ENCODE peak calls at places on chromosomes 12 and 14, in seven cellular contexts. One of them, this sample, is unnamed.
A peak's percentile ranks its signal among the peaks of the same experiment; 100 is the strongest.

GRCh38 chr12:8077207-8077606 is 4.9 kb upstream of the NECAP1 start:
- DNase-seq in KG1: no peak
- DNase-seq in activated naive CD4-positive, alpha-beta T cell treated with anti-CD3 and anti-CD28 coated beads, Interleukin-2, amount 50 U/mL, for 72 hours: no peak
- DNase-seq in activated gamma-delta T cell treated with anti-CD3 and anti-CD28 coated beads, Interleukin-2, amount 50 U/mL, for 16 hours: no peak
- DNase-seq in AG09319: no peak
- DNase-seq in HuH-7: no peak
- DNase-seq in pancreas: no peak
- DNase-seq in this sample: no peak

GRCh38 chr12:10395390-10395998 is 5.7 kb upstream of the KLRK1 start:
- DNase-seq in KG1: no peak
- DNase-seq in activated naive CD4-positive, alpha-beta T cell treated with anti-CD3 and anti-CD28 coated beads, Interleukin-2, amount 50 U/mL, for 72 hours: no peak
- DNase-seq in activated gamma-delta T cell treated with anti-CD3 and anti-CD28 coated beads, Interleukin-2, amount 50 U/mL, for 16 hours: no peak
- DNase-seq in AG09319: peak; percentile 56
- DNase-seq in HuH-7: peak; percentile 52
- DNase-seq in pancreas: no peak
- DNase-seq in this sample: peak; percentile 13

GRCh38 chr14:91729756-91730155 is 2.1 kb downstream of the CATSPERB start:
- DNase-seq in KG1: no peak
- DNase-seq in activated naive CD4-positive, alpha-beta T cell treated with anti-CD3 and anti-CD28 coated beads, Interleukin-2, amount 50 U/mL, for 72 hours: no peak
- DNase-seq in activated gamma-delta T cell treated with anti-CD3 and anti-CD28 coated beads, Interleukin-2, amount 50 U/mL, for 16 hours: no peak
- DNase-seq in AG09319: no peak
- DNase-seq in HuH-7: no peak
- DNase-seq in pancreas: no peak
- DNase-seq in this sample: no peak

GRCh38 chr12:115833704-115834103 is 443.8 kb downstream of the MED13L start:
- DNase-seq in KG1: no peak
- DNase-seq in activated naive CD4-positive, alpha-beta T cell treated with anti-CD3 and anti-CD28 coated beads, Interleukin-2, amount 50 U/mL, for 72 hours: no peak
- DNase-seq in activated gamma-delta T cell treated with anti-CD3 and anti-CD28 coated beads, Interleukin-2, amount 50 U/mL, for 16 hours: no peak
- DNase-seq in AG09319: no peak
- DNase-seq in HuH-7: no peak
- DNase-seq in pancreas: no peak
- DNase-seq in this sample: no peak

GRCh38 chr12:115388139-115388538 is 704.2 kb upstream of the TBX3 start:
- DNase-seq in KG1: no peak
- DNase-seq in activated naive CD4-positive, alpha-beta T cell treated with anti-CD3 and anti-CD28 coated beads, Interleukin-2, amount 50 U/mL, for 72 hours: no peak
- DNase-seq in activated gamma-delta T cell treated with anti-CD3 and anti-CD28 coated beads, Interleukin-2, amount 50 U/mL, for 16 hours: no peak
- DNase-seq in AG09319: no peak
- DNase-seq in HuH-7: no peak
- DNase-seq in pancreas: no peak
- DNase-seq in this sample: no peak

GRCh38 chr14:72894623-72895378 is 900 bp upstream of the DPF3 start:
- DNase-seq in KG1: no peak
- DNase-seq in activated naive CD4-positive, alpha-beta T cell treated with anti-CD3 and anti-CD28 coated beads, Interleukin-2, amount 50 U/mL, for 72 hours: no peak
- DNase-seq in activated gamma-delta T cell treated with anti-CD3 and anti-CD28 coated beads, Interleukin-2, amount 50 U/mL, for 16 hours: no peak
- DNase-seq in AG09319: no peak
- DNase-seq in HuH-7: peak; percentile 26
- DNase-seq in pancreas: peak; percentile 56
- DNase-seq in this sample: peak; percentile 47

GRCh38 chr14:87409401-87409800 is 583.6 kb downstream of the GALC start:
- DNase-seq in KG1: no peak
- DNase-seq in activated naive CD4-positive, alpha-beta T cell treated with anti-CD3 and anti-CD28 coated beads, Interleukin-2, amount 50 U/mL, for 72 hours: no peak
- DNase-seq in activated gamma-delta T cell treated with anti-CD3 and anti-CD28 coated beads, Interleukin-2, amount 50 U/mL, for 16 hours: no peak
- DNase-seq in AG09319: no peak
- DNase-seq in HuH-7: no peak
- DNase-seq in pancreas: no peak
- DNase-seq in this sample: no peak

GRCh38 chr12:21301-22189 is 45.0 kb upstream of the IQSEC3 start:
- DNase-seq in KG1: no peak
- DNase-seq in activated naive CD4-positive, alpha-beta T cell treated with anti-CD3 and anti-CD28 coated beads, Interleukin-2, amount 50 U/mL, for 72 hours: peak; percentile 63
- DNase-seq in activated gamma-delta T cell treated with anti-CD3 and anti-CD28 coated beads, Interleukin-2, amount 50 U/mL, for 16 hours: no peak
- DNase-seq in AG09319: no peak
- DNase-seq in HuH-7: no peak
- DNase-seq in pancreas: peak; percentile 35
- DNase-seq in this sample: no peak

GRCh38 chr12:92193846-92194245 is 48.2 kb upstream of the BTG1 start:
- DNase-seq in KG1: no peak
- DNase-seq in activated naive CD4-positive, alpha-beta T cell treated with anti-CD3 and anti-CD28 coated beads, Interleukin-2, amount 50 U/mL, for 72 hours: no peak
- DNase-seq in activated gamma-delta T cell treated with anti-CD3 and anti-CD28 coated beads, Interleukin-2, amount 50 U/mL, for 16 hours: no peak
- DNase-seq in AG09319: no peak
- DNase-seq in HuH-7: no peak
- DNase-seq in pancreas: no peak
- DNase-seq in this sample: no peak

GRCh38 chr14:60977848-60978247 is 3.0 kb downstream of the TRMT5 start:
- DNase-seq in KG1: no peak
- DNase-seq in activated naive CD4-positive, alpha-beta T cell treated with anti-CD3 and anti-CD28 coated beads, Interleukin-2, amount 50 U/mL, for 72 hours: no peak
- DNase-seq in activated gamma-delta T cell treated with anti-CD3 and anti-CD28 coated beads, Interleukin-2, amount 50 U/mL, for 16 hours: no peak
- DNase-seq in AG09319: no peak
- DNase-seq in HuH-7: no peak
- DNase-seq in pancreas: no peak
- DNase-seq in this sample: no peak

GRCh38 chr14:62957562-62957961 is 87.7 kb downstream of the KCNH5 start:
- DNase-seq in KG1: no peak
- DNase-seq in activated naive CD4-positive, alpha-beta T cell treated with anti-CD3 and anti-CD28 coated beads, Interleukin-2, amount 50 U/mL, for 72 hours: no peak
- DNase-seq in activated gamma-delta T cell treated with anti-CD3 and anti-CD28 coated beads, Interleukin-2, amount 50 U/mL, for 16 hours: no peak
- DNase-seq in AG09319: no peak
- DNase-seq in HuH-7: no peak
- DNase-seq in pancreas: no peak
- DNase-seq in this sample: no peak

GRCh38 chr12:51986834-51987233 is 19.9 kb upstream of the TAMALIN start:
- DNase-seq in KG1: no peak
- DNase-seq in activated naive CD4-positive, alpha-beta T cell treated with anti-CD3 and anti-CD28 coated beads, Interleukin-2, amount 50 U/mL, for 72 hours: no peak
- DNase-seq in activated gamma-delta T cell treated with anti-CD3 and anti-CD28 coated beads, Interleukin-2, amount 50 U/mL, for 16 hours: no peak
- DNase-seq in AG09319: no peak
- DNase-seq in HuH-7: no peak
- DNase-seq in pancreas: no peak
- DNase-seq in this sample: no peak

This sample was measured in iPS-NIHi11.